ENCODE peak calls at places on chromosomes 6 and 20, in seven cellular contexts. S, Q, K, Z, H, O and G are unnamed samples.

GRCh38 chr6:47334334-47334733 is 24.6 kb upstream of the TNFRSF21 start:
- DNase-seq in S (no peak), Q (no peak), K (no peak), Z (no peak), H (no peak), O (peak; percentile 49), G (no peak)

GRCh38 chr6:125415921-125416320 is 114.2 kb upstream of the HDDC2 start:
- DNase-seq in S (no peak), Q (no peak), K (no peak), Z (no peak), H (no peak), O (peak; percentile 8), G (no peak)

GRCh38 chr6:170260686-170261085 is 30.2 kb downstream of the DLL1 start:
- DNase-seq in S (no peak), Q (no peak), K (no peak), Z (no peak), H (no peak), O (peak; percentile 31), G (peak; percentile 15)

GRCh38 chr6:161439093-161439492 is 165.2 kb upstream of the AGPAT4 start:
- DNase-seq in S (no peak), Q (no peak), K (no peak), Z (no peak), H (peak; percentile 90), O (peak; percentile 60), G (peak; percentile 85)

GRCh38 chr6:32796848-32797776 is 19.7 kb downstream of the HLA-DOB start:
- DNase-seq in S (peak; percentile 77), Q (peak; percentile 64), K (peak; percentile 81), Z (peak; percentile 77), H (peak; percentile 58), O (peak; percentile 84), G (no peak)

GRCh38 chr6:144194293-144194828 is 44.0 kb downstream of the STX11 start:
- DNase-seq in S (no peak), Q (no peak), K (no peak), Z (no peak), H (no peak), O (no peak), G (no peak)

GRCh38 chr6:2626381-2626780 is 124.3 kb downstream of the MYLK4 start:
- DNase-seq in S (no peak), Q (no peak), K (no peak), Z (no peak), H (peak; percentile 47), O (no peak), G (no peak)

GRCh38 chr20:46139243-46139889 is 21.3 kb downstream of the CD40 start:
- DNase-seq in S (peak; percentile 27), Q (no peak), K (no peak), Z (no peak), H (no peak), O (no peak), G (peak; percentile 74)

GRCh38 chr20:10611357-10611756 is 62.4 kb downstream of the JAG1 start:
- DNase-seq in S (peak; percentile 54), Q (no peak), K (peak; percentile 35), Z (no peak), H (peak; percentile 66), O (peak; percentile 48), G (no peak)

GRCh38 chr6:43743682-43744381 is 26.2 kb upstream of the VEGFA start:
- DNase-seq in S (no peak), Q (no peak), K (no peak), Z (peak; percentile 19), H (no peak), O (no peak), G (peak; percentile 42)

GRCh38 chr20:23258747-23259121 is 91.9 kb upstream of the NXT1 start:
- DNase-seq in S (no peak), Q (no peak), K (no peak), Z (no peak), H (no peak), O (no peak), G (no peak)
- TF ChIP-seq CTCF in S (no peak), Q (no peak), K (no peak), Z (no peak), H (no peak), O (no peak), G (no peak)

GRCh38 chr6:145801021-145801420 is 13.6 kb downstream of the FBXO30 start:
- DNase-seq in S (no peak), Q (no peak), K (no peak), Z (no peak), H (no peak), O (no peak), G (no peak)
- H3K4me1 ChIP-seq in S (peaks cover 7% of the 10 kb centered on the region), Q (no peaks in the 10 kb centered on the region), K (no peaks in the 10 kb centered on the region), Z (no peaks in the 10 kb centered on the region), H (no peaks in the 10 kb centered on the region), O (no peaks in the 10 kb centered on the region), G (no peaks in the 10 kb centered on the region)

GRCh38 chr20:55159230-55159629 is 683.8 kb downstream of the DOK5 start:
- DNase-seq in S (no peak), Q (no peak), K (no peak), Z (no peak), H (no peak), O (no peak), G (no peak)

GRCh38 chr20:55158446-55158845 is 683.1 kb downstream of the DOK5 start:
- DNase-seq in S (no peak), Q (no peak), K (no peak), Z (no peak), H (no peak), O (no peak), G (no peak)

GRCh38 chr20:55155360-55155759 is 680.0 kb downstream of the DOK5 start:
- DNase-seq in S (no peak), Q (no peak), K (no peak), Z (no peak), H (no peak), O (no peak), G (no peak)

DNA sequence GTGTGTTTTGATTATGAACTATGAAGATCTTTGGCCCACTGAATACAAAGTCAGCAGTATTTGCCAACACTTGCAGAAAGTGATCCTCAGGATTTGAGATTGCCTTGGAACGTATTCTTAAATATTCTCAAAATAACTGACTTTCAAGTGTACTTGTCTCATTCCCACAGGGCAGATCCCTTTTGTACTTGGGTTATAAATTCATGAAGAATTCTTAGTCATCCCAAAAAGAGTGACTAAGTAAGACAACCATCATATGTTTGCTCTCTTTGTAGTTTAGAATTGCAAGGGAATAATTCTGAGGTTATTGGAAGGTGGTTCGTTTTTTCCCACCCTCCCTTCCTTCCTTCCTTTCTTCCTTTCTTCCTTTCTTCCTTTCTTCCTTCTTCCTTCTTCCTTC is 677.9 kb downstream of the DOK5 start:
- DNase-seq in S (no peak), Q (no peak), K (no peak), Z (no peak), H (no peak), O (no peak), G (no peak)
- H3K9me3 ChIP-seq in S (no peaks in the 10 kb centered on the region), Q (no peaks in the 10 kb centered on the region), K (no peaks in the 10 kb centered on the region), Z (no peaks in the 10 kb centered on the region), H (no peaks in the 10 kb centered on the region), O (peaks cover 33% of the 10 kb centered on the region), G (no peaks in the 10 kb centered on the region)

GRCh38 chr6:110618591-110619267 is 142.3 kb upstream of the SLC22A16 start:
- DNase-seq in S (peak; percentile 28), Q (no peak), K (peak; percentile 45), Z (no peak), H (peak; percentile 28), O (peak; percentile 57), G (no peak)
- TF ChIP-seq CTCF in S (peak; percentile 15), Q (no peak), K (peak; percentile 43), Z (no peak), H (peak; percentile 39), O (peak; percentile 67), G (peak; percentile 60)

GRCh38 chr20:24950128-24950835 is 1.2 kb downstream of the CST7 start:
- DNase-seq in S (no peak), Q (no peak), K (no peak), Z (no peak), H (no peak), O (no peak), G (peak; percentile 45)

GRCh38 chr20:24951536-24952047 is 2.5 kb downstream of the CST7 start:
- DNase-seq in S (no peak), Q (no peak), K (no peak), Z (no peak), H (no peak), O (no peak), G (peak; percentile 26)

GRCh38 chr20:24950836-24951525 is 1.9 kb downstream of the CST7 start:
- DNase-seq in S (no peak), Q (no peak), K (no peak), Z (no peak), H (no peak), O (no peak), G (peak; percentile 38)

GRCh38 chr20:24948939-24949679 is at the start of gene CST7:
- DNase-seq in S (no peak), Q (peak; percentile 93), K (no peak), Z (no peak), H (no peak), O (peak; percentile 38), G (peak; percentile 57)

DNA sequence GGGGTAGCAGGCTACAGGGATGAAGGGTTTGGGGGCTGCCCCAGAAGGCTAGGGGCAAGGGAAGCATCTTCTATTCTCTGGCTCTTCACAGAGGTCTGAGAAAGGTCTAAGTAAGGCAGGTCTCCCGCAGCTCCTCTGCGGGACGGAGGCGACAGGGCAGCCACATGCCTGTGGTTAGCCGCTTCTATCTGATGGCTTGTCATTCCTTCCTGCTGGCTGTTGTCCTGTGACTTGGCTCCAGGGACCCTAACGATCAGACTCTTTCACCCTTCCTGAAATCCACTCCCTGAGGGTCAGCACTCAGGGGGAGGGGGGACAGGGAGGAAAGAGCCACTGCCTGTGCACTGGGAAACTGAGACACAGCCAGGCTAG is 673 bp downstream of the CST7 start:
- DNase-seq in S (no peak), Q (no peak), K (no peak), Z (no peak), H (no peak), O (no peak), G (no peak)
- H3K4me1 ChIP-seq in S (no peaks in the 10 kb centered on the region), Q (peaks cover 28% of the 10 kb centered on the region), K (no peaks in the 10 kb centered on the region), Z (peaks cover 48% of the 10 kb centered on the region), H (no peaks in the 10 kb centered on the region), O (no peaks in the 10 kb centered on the region), G (no peaks in the 10 kb centered on the region)

DNA sequence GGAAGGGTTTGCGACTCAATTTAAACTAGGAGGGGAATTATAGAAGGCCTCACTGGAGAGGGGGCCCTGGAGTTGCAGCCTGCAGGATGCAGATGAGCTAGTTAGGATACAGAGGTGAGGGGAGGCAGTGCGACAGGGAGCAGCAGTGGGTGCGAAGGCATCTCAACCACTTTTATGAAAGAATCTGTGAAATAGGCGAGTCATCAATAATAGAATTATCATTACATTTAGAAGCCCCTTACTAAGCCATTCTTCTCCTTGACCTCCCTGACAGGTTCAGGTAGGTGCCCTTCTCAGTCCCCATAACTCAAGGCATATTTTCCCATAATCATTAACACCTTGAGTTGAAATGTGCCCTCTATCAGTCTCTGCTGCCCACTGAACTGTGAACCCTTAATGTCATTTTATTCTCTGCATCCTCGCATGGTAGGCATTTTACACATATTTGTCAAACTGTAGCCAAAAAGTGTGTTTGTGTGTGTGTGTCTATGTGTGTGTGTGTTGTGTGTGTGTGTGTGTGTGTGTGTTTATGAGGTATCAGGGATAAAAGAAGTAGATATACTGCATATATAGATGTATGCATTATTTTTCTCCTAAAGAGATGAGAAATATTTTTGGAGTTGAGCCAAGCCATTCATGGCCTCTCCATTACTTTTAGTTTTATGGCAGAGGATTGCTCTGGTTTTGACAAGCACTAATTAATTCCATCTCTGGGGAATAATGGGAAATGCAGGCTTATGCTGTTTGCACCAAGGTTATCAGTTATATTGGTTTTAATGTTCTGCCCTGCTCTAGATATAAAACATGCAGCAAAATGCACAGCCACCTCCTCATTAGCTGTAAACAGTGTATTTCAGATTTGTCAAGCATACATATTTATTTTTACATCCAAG is 898.7 kb downstream of the KIF16B start:
- DNase-seq in S (no peak), Q (no peak), K (no peak), Z (no peak), H (no peak), O (no peak), G (no peak)
- H3K9me3 ChIP-seq in S (no peaks in the 10 kb centered on the region), Q (no peaks in the 10 kb centered on the region), K (no peaks in the 10 kb centered on the region), Z (peaks cover 4% of the 10 kb centered on the region), H (no peaks in the 10 kb centered on the region), O (no peaks in the 10 kb centered on the region), G (no peaks in the 10 kb centered on the region)

GRCh38 chr20:7980332-7981046 is 39.1 kb downstream of the TMX4 start:
- DNase-seq in S (peak; percentile 38), Q (no peak), K (peak; percentile 66), Z (no peak), H (peak; percentile 64), O (peak; percentile 62), G (no peak)
- TF ChIP-seq CTCF in S (peak; percentile 73), Q (peak; percentile 24), K (peak; percentile 47), Z (peak; percentile 31), H (peak; percentile 57), O (peak; percentile 83), G (peak; percentile 55)